ENCODE peak calls at places on chromosome 16, in seven cellular contexts. H is mucosa of descending colon; G is activated CD8-positive, alpha-beta memory T cell treated with anti-CD3 and anti-CD28 coated beads, Interleukin-2, amount 10 ng/mL, durations not matched to agents 7 days and 5 days; O is natural killer cell; V is aorta; A is left lung; X is CD4-positive, CD25-positive, alpha-beta regulatory T cell. Y is an unnamed sample.

GRCh38 chr16:75361936-75362335 is 71.4 kb downstream of the CFDP1 start:
- ATAC-seq in H (no peak), G (no peak), O (no peak), V (no peak), A (peak), X (no peak), Y (no peak)

GRCh38 chr16:81846105-81846504 is 67.0 kb downstream of the PLCG2 start:
- ATAC-seq in H (no peak), G (no peak), O (no peak), V (no peak), A (no peak), X (no peak), Y (no peak)

GRCh38 chr16:79757163-79757562 is 156.6 kb upstream of the MAF start:
- ATAC-seq in H (no peak), G (no peak), O (no peak), V (no peak), A (no peak), X (no peak), Y (no peak)

GRCh38 chr16:88681084-88681680 is 5.1 kb downstream of the SNAI3 start:
- ATAC-seq in H (peak), G (peak), O (no peak), V (no peak), A (peak), X (peak), Y (no peak)

GRCh38 chr16:17784073-17784472 is 313.3 kb upstream of the XYLT1 start:
- ATAC-seq in H (no peak), G (no peak), O (no peak), V (no peak), A (no peak), X (no peak), Y (no peak)

GRCh38 chr16:49022351-49022963 is 259.2 kb downstream of the CBLN1 start:
- ATAC-seq in H (no peak), G (no peak), O (no peak), V (no peak), A (no peak), X (no peak), Y (no peak)

GRCh38 chr16:57999971-58000705 is at the start of gene ZNF319:
- ATAC-seq in H (peak), G (peak), O (peak), V (no peak), A (peak), X (peak), Y (no peak)

GRCh38 chr16:3949287-3949686 is 68.8 kb upstream of the CREBBP start:
- ATAC-seq in H (no peak), G (no peak), O (no peak), V (no peak), A (peak), X (no peak), Y (no peak)

GRCh38 chr16:72565137-72565536 is 393.2 kb upstream of the PMFBP1 start:
- ATAC-seq in H (peak), G (no peak), O (no peak), V (no peak), A (no peak), X (no peak), Y (no peak)

GRCh38 chr16:66364117-66364958 is 2.2 kb upstream of the CDH5 start:
- ATAC-seq in H (peak), G (no peak), O (no peak), V (peak), A (peak), X (no peak), Y (no peak)

GRCh38 chr16:50040028-50040427 is 15.0 kb downstream of the CNEP1R1 start:
- ATAC-seq in H (no peak), G (no peak), O (no peak), V (no peak), A (peak), X (no peak), Y (no peak)

GRCh38 chr16:3170440-3171180 is 17.4 kb upstream of the OR1F1 start:
- ATAC-seq in H (peak), G (no peak), O (peak), V (peak), A (peak), X (no peak), Y (peak)

GRCh38 chr16:10984509-10984908 is 40.1 kb downstream of the CLEC16A start:
- ATAC-seq in H (no peak), G (no peak), O (no peak), V (no peak), A (no peak), X (no peak), Y (no peak)

GRCh38 chr16:62644030-62644812 is 608.0 kb upstream of the CDH8 start:
- ATAC-seq in H (no peak), G (no peak), O (no peak), V (peak), A (no peak), X (no peak), Y (no peak)

GRCh38 chr16:53768167-53768566 is 64.2 kb downstream of the FTO start:
- ATAC-seq in H (no peak), G (no peak), O (no peak), V (no peak), A (no peak), X (no peak), Y (no peak)

GRCh38 chr16:80503144-80503543 is 37.6 kb upstream of the DYNLRB2 start:
- ATAC-seq in H (peak), G (no peak), O (no peak), V (no peak), A (no peak), X (no peak), Y (no peak)